ENCODE peak calls at places on chromosomes 3 and 15, in four cellular contexts. G is foreskin fibroblast, K is GM12865, Q is endodermal cell. R is an unnamed sample.
A peak's percentile ranks its signal among the peaks of the same experiment; 100 is the strongest.

GRCh38 chr15:33988384-33988783 is 20.1 kb downstream of the CHRM5 start:
- DNase-seq in K (peak; percentile 15), Q (no peak), G (peak; percentile 24), R (no peak)

GRCh38 chr15:81763304-81763703 is 282.5 kb downstream of the MEX3B start:
- DNase-seq in G (no peak), K (no peak), Q (no peak), R (no peak)

GRCh38 chr15:67820992-67821783 is 4.1 kb upstream of the SKOR1 start:
- DNase-seq in Q (peak; percentile 93), G (no peak), K (no peak), R (no peak)

GRCh38 chr15:42084465-42085235 is 9.7 kb downstream of the PLA2G4D start:
- DNase-seq in Q (peak; percentile 94), K (peak; percentile 59), G (no peak), R (peak; percentile 63)

GRCh38 chr15:34802371-34802770 is 7.0 kb upstream of the ACTC1 start:
- DNase-seq in K (no peak), G (no peak), Q (no peak), R (no peak)

GRCh38 chr3:197309528-197310361 is 11.3 kb upstream of the DLG1 start:
- DNase-seq in K (peak; percentile 52), G (peak; percentile 77), Q (no peak), R (no peak)

GRCh38 chr3:112498916-112499315 is 356 bp downstream of the BTLA start:
- DNase-seq in G (no peak), Q (no peak), K (peak; percentile 47), R (no peak)

GRCh38 chr15:63341898-63342297 is 39.7 kb downstream of the CA12 start:
- DNase-seq in G (no peak), K (no peak), Q (no peak), R (no peak)

GRCh38 chr3:94336076-94336741 is 273.3 kb downstream of the NSUN3 start:
- DNase-seq in K (peak; percentile 8), G (peak; percentile 2), Q (peak; percentile 73), R (no peak)

GRCh38 chr3:45199837-45200648 is 26.0 kb downstream of the TMEM158 start:
- DNase-seq in Q (peak; percentile 74), K (no peak), G (peak; percentile 79), R (no peak)

GRCh38 chr3:183244219-183244618 is 8.8 kb upstream of the B3GNT5 start:
- DNase-seq in Q (no peak), G (peak; percentile 61), K (no peak), R (no peak)

GRCh38 chr3:105829879-105830622 is 38.8 kb downstream of the CBLB start:
- DNase-seq in K (no peak), Q (no peak), G (no peak), R (no peak)

GRCh38 chr15:37093480-37094410 is 6.6 kb downstream of the MEIS2 start:
- DNase-seq in Q (peak; percentile 61), K (no peak), G (no peak), R (no peak)

GRCh38 chr15:70976856-70977255 is 84.2 kb downstream of the LRRC49 start:
- DNase-seq in K (no peak), G (peak; percentile 67), Q (no peak), R (no peak)

GRCh38 chr3:14203521-14204079 is 25.0 kb downstream of the LSM3 start:
- DNase-seq in Q (peak; percentile 88), K (peak; percentile 75), G (peak; percentile 72), R (peak; percentile 41)

GRCh38 chr3:117018622-117019021 is 309.0 kb downstream of the TUSC7 start:
- DNase-seq in K (no peak), G (no peak), Q (no peak), R (no peak)

GRCh38 chr3:134647902-134648760 is 2.7 kb downstream of the KY start:
- DNase-seq in G (no peak), Q (peak; percentile 30), K (no peak), R (no peak)